ENCODE peak calls at places on chromosome 18, in five cellular contexts. One of them, this sample, is unnamed.

GRCh38 chr18:78765142-78765541 is 214.5 kb upstream of the SALL3 start:
- DNase-seq in IMR-90: no peak
- DNase-seq in PC-9: no peak
- DNase-seq in K562: no peak
- DNase-seq in GM23248: no peak
- DNase-seq in this sample: no peak

GRCh38 chr18:43952398-43952797 is 675.1 kb upstream of the SYT4 start:
- DNase-seq in IMR-90: no peak
- DNase-seq in PC-9: no peak
- DNase-seq in K562: no peak
- DNase-seq in GM23248: no peak
- DNase-seq in this sample: no peak

GRCh38 chr18:71130351-71130750 is 841.5 kb downstream of the SOCS6 start:
- DNase-seq in IMR-90: no peak
- DNase-seq in PC-9: no peak
- DNase-seq in K562: no peak
- DNase-seq in GM23248: no peak
- DNase-seq in this sample: no peak

GRCh38 chr18:23924813-23925212 is 89.7 kb upstream of the TTC39C start:
- DNase-seq in IMR-90: peak; percentile 50
- DNase-seq in PC-9: no peak
- DNase-seq in K562: no peak
- DNase-seq in GM23248: peak; percentile 82
- DNase-seq in this sample: no peak

GRCh38 chr18:73724908-73725307 is 422.7 kb downstream of the FBXO15 start:
- DNase-seq in IMR-90: peak; percentile 20
- DNase-seq in PC-9: no peak
- DNase-seq in K562: no peak
- DNase-seq in GM23248: no peak
- DNase-seq in this sample: no peak

GRCh38 chr18:8264861-8265411 is 344.3 kb upstream of the RAB12 start:
- DNase-seq in IMR-90: peak; percentile 7
- DNase-seq in PC-9: no peak
- DNase-seq in K562: no peak
- DNase-seq in GM23248: no peak
- DNase-seq in this sample: no peak

GRCh38 chr18:79786781-79787526 is 10.8 kb upstream of the KCNG2 start:
- DNase-seq in IMR-90: peak; percentile 66
- DNase-seq in PC-9: no peak
- DNase-seq in K562: no peak
- DNase-seq in GM23248: peak; percentile 59
- DNase-seq in this sample: no peak

GRCh38 chr18:76922107-76922506 is 99.8 kb downstream of the ZNF236 start:
- DNase-seq in IMR-90: peak; percentile 58
- DNase-seq in PC-9: no peak
- DNase-seq in K562: peak; percentile 22
- DNase-seq in GM23248: peak; percentile 79
- DNase-seq in this sample: peak; percentile 74

GRCh38 chr18:43312891-43313290 is 35.6 kb upstream of the SYT4 start:
- DNase-seq in IMR-90: no peak
- DNase-seq in PC-9: no peak
- DNase-seq in K562: no peak
- DNase-seq in GM23248: peak; percentile 59
- DNase-seq in this sample: no peak

GRCh38 chr18:56890632-56891031 is 239.5 kb downstream of the WDR7 start:
- DNase-seq in IMR-90: peak; percentile 96
- DNase-seq in PC-9: peak; percentile 81
- DNase-seq in K562: no peak
- DNase-seq in GM23248: peak; percentile 87
- DNase-seq in this sample: no peak

GRCh38 chr18:51110073-51110797 is 80.2 kb downstream of the SMAD4 start:
- DNase-seq in IMR-90: peak; percentile 5
- DNase-seq in PC-9: no peak
- DNase-seq in K562: peak; percentile 58
- DNase-seq in GM23248: peak; percentile 70
- DNase-seq in this sample: peak; percentile 49

GRCh38 chr18:62939925-62940324 is 224.6 kb downstream of the PHLPP1 start:
- DNase-seq in IMR-90: no peak
- DNase-seq in PC-9: no peak
- DNase-seq in K562: no peak
- DNase-seq in GM23248: no peak
- DNase-seq in this sample: no peak

GRCh38 chr18:74139888-74140287 is 7.7 kb downstream of the FBXO15 start:
- DNase-seq in IMR-90: peak; percentile 87
- DNase-seq in PC-9: no peak
- DNase-seq in K562: peak; percentile 50
- DNase-seq in GM23248: peak; percentile 82
- DNase-seq in this sample: no peak

GRCh38 chr18:26089247-26090129 is 925 bp downstream of the SS18 start:
- DNase-seq in IMR-90: peak; percentile 49
- DNase-seq in PC-9: no peak
- DNase-seq in K562: peak; percentile 71
- DNase-seq in GM23248: peak; percentile 60
- DNase-seq in this sample: peak; percentile 41

GRCh38 chr18:13051950-13052349 is 60.8 kb downstream of the CEP192 start:
- DNase-seq in IMR-90: no peak
- DNase-seq in PC-9: no peak
- DNase-seq in K562: no peak
- DNase-seq in GM23248: no peak
- DNase-seq in this sample: peak; percentile 75

GRCh38 chr18:27977009-27977408 is 199.9 kb downstream of the CDH2 start:
- DNase-seq in IMR-90: no peak
- DNase-seq in PC-9: no peak
- DNase-seq in K562: no peak
- DNase-seq in GM23248: no peak
- DNase-seq in this sample: no peak

GRCh38 chr18:23373564-23373963 is 79.5 kb upstream of the RIOK3 start:
- DNase-seq in IMR-90: no peak
- DNase-seq in PC-9: no peak
- DNase-seq in K562: no peak
- DNase-seq in GM23248: no peak
- DNase-seq in this sample: no peak

GRCh38 chr18:12015697-12016062 is 34.4 kb downstream of the IMPA2 start:
- DNase-seq in IMR-90: peak; percentile 72
- DNase-seq in PC-9: peak; percentile 71
- DNase-seq in K562: no peak
- DNase-seq in GM23248: peak; percentile 57
- DNase-seq in this sample: no peak

GRCh38 chr18:68034293-68034692 is 517.8 kb upstream of the DSEL start:
- DNase-seq in IMR-90: peak; percentile 7
- DNase-seq in PC-9: no peak
- DNase-seq in K562: no peak
- DNase-seq in GM23248: peak; percentile 59
- DNase-seq in this sample: no peak

DNA sequence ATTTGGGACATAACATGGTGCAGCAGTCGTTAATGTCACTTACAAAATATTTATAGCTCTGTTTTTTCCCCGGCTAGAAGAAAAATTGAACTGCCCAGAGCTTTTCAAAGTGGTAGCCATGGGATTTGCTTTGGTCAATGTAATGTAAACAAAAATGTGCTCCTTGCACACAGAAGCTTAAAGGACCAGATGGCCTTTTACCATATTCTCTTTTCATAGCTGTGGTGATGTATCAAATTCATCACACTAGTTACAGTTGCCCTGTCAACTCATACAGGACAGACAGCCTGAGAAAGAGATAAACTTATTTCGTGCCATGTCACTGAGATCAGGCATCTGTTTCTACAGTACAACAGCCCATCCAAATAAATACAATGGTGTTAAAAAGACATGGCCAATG is 368.1 kb upstream of the CDH19 start:
- DNase-seq in IMR-90: no peak
- DNase-seq in PC-9: no peak
- DNase-seq in K562: no peak
- DNase-seq in GM23248: no peak
- DNase-seq in this sample: no peak
- H2AFZ ChIP-seq in IMR-90: no peak overlapping the region
- H2AFZ ChIP-seq in PC-9: no peak overlapping the region
- H2AFZ ChIP-seq in K562: no peak overlapping the region
- H2AFZ ChIP-seq in GM23248: no peak overlapping the region
- H2AFZ ChIP-seq in this sample: no peak overlapping the region

DNA sequence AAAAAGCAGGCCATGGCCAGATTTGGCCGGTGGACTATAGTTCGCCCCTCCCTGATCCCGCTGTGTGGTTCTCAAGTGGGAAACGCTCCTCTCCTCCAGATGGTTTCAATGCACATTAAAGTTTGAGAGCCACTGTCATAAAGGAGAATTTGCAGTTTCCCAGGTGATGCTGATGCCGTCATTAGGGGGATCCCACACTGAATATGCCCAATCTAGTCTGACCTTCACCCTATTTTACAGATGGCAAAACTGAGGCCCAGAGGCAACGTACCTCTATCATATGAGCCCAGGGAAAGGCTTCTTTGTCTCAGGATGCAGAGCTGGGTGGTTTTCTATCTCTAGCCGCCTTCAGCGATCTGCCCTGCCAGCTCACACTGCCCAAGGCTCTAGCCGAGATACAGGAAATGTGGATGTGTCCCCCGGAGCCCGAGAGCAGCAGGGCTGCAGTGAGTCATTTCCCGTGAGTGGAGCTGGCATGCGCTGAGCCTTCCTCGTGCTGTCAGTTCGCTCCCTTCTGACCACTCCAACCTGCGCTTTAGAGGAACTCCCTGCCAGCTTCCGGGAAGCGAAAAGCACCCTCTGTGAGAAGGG is 116.2 kb downstream of the SMAD7 start:
- DNase-seq in IMR-90: peak; percentile 96
- DNase-seq in PC-9: peak; percentile 96
- DNase-seq in K562: peak; percentile 32
- DNase-seq in GM23248: peak; percentile 98
- DNase-seq in this sample: peak; percentile 52
- H3K4me1 ChIP-seq in IMR-90: peaks cover 30% of the 10 kb centered on the region
- H3K4me1 ChIP-seq in PC-9: peaks cover 71% of the 10 kb centered on the region
- H3K4me1 ChIP-seq in K562: peaks cover 14% of the 10 kb centered on the region
- H3K4me1 ChIP-seq in GM23248: peaks cover 58% of the 10 kb centered on the region
- H3K4me1 ChIP-seq in this sample: peaks cover 63% of the 10 kb centered on the region

DNA sequence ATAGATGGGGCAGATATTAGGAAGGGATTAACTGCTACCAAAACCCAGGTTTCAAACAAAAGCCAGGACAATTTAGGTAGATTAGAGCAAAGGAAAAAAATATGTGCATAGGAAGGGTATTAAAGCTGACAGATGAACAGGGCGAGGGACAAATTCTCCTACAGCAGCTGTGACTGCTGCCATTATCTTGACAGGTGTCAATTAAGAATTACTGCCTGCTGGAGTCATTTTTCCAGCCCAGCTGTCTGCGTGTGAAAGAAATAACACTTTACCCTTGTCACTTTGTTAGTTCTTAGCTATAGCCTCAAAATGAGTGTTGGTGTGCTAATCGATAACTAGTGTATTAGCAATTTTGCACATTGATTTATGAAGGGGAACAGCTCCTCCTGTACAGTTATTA is 7.5 kb downstream of the TSHZ1 start:
- DNase-seq in IMR-90: no peak
- DNase-seq in PC-9: no peak
- DNase-seq in K562: no peak
- DNase-seq in GM23248: no peak
- DNase-seq in this sample: no peak
- H3K27ac ChIP-seq in IMR-90: no peak overlapping the region
- H3K27ac ChIP-seq in PC-9: no peak overlapping the region
- H3K27ac ChIP-seq in K562: no peak overlapping the region
- H3K27ac ChIP-seq in GM23248: no peak overlapping the region
- H3K27ac ChIP-seq in this sample: no peak overlapping the region

GRCh38 chr18:54440292-54440691 is 82.6 kb downstream of the C18orf54 start:
- DNase-seq in IMR-90: no peak
- DNase-seq in PC-9: no peak
- DNase-seq in K562: peak; percentile 7
- DNase-seq in GM23248: no peak
- DNase-seq in this sample: no peak

DNA sequence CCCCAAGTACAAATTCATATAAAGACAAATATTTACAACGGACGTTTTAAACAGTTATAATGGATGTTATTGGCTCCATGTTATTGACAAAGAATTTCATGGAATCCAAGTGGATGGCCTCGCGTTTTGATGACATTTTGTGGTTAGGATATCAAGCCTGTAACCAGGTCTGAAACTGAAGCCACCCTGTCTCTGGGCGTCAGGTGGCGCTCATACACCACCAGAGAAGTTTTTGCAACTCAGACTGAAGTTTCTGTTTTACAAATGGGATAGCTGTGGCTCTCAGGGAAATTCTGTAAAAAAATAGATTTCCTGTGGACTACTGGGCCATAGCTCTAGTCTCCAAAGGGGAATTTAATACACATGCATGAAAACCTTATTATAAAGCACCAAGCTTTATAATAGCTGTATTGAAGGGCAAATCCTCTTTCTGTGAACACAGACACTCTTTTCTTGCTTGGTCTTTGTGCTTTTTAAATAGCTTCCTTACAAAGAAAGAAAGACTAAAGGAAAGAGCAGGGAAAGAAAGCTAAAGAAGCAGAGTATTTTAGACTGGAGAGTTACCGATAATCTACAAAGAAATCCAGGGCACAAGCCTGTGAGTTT is 86.7 kb downstream of the C18orf54 start:
- DNase-seq in IMR-90: peak; percentile 61
- DNase-seq in PC-9: peak; percentile 55
- DNase-seq in K562: peak; percentile 50
- DNase-seq in GM23248: peak; percentile 65
- DNase-seq in this sample: peak; percentile 40
- H2AFZ ChIP-seq in IMR-90: no peak overlapping the region
- H2AFZ ChIP-seq in PC-9: no peak overlapping the region
- H2AFZ ChIP-seq in K562: no peak overlapping the region
- H2AFZ ChIP-seq in GM23248: no peak overlapping the region
- H2AFZ ChIP-seq in this sample: no peak overlapping the region

This sample was measured in OCI-LY7.